ENCODE peak calls at places on chromosomes 7 and 10, in seven cellular contexts. Y, O, I, N, X, A and G are unnamed samples.
A peak's percentile ranks its signal among the peaks of the same experiment; 100 is the strongest.

GRCh38 chr7:121023683-121024507 is 35.4 kb downstream of the CPED1 start:
- DNase-seq in Y (no peak), O (no peak), I (no peak), N (no peak), X (no peak), A (no peak), G (no peak)

GRCh38 chr10:75209325-75210192 is 1.0 kb upstream of the VDAC2 start:
- DNase-seq in Y (peak; percentile 57), O (peak; percentile 82), I (peak; percentile 95), N (peak; percentile 66), X (peak; percentile 93), A (no peak), G (peak; percentile 31)

GRCh38 chr7:99139031-99139430 is 4.9 kb downstream of the SMURF1 start:
- DNase-seq in Y (no peak), O (no peak), I (no peak), N (no peak), X (no peak), A (no peak), G (no peak)

GRCh38 chr10:96641896-96642295 is 55.1 kb upstream of the TM9SF3 start:
- DNase-seq in Y (no peak), O (peak; percentile 64), I (no peak), N (no peak), X (no peak), A (no peak), G (no peak)

GRCh38 chr7:98681951-98682350 is 64.9 kb downstream of the NPTX2 start:
- DNase-seq in Y (no peak), O (no peak), I (no peak), N (no peak), X (no peak), A (no peak), G (no peak)

GRCh38 chr7:102152672-102153585 is 133.7 kb upstream of the SH2B2 start:
- DNase-seq in Y (peak; percentile 87), O (no peak), I (no peak), N (peak; percentile 31), X (no peak), A (no peak), G (no peak)

GRCh38 chr7:16026253-16027020 is 340.0 kb upstream of the MEOX2 start:
- DNase-seq in Y (no peak), O (no peak), I (no peak), N (peak; percentile 64), X (no peak), A (no peak), G (peak; percentile 37)

GRCh38 chr7:139389091-139389490 is 29.4 kb downstream of the LUC7L2 start:
- DNase-seq in Y (no peak), O (no peak), I (no peak), N (no peak), X (no peak), A (no peak), G (no peak)

DNA sequence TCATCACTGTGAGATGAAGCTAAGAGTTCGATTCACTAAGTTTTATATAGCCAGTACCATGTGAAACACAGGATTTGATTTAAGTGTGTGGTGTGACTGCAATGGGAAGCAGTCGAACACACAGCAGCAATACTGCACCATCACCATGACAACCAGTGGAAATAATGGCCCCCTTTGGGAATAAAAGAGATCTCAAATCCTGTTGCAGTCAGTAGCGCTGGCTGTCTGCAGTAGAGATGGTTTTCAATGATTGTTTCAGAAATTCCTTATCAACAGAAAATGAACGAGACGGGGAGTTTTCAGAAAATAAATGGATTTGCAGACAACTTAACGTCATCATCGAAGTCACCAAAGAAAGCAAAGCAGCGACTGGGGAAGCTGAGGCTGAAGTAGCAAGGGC is 91.0 kb downstream of the PTPRE start:
- DNase-seq in Y (no peak), O (no peak), I (no peak), N (peak; percentile 64), X (no peak), A (no peak), G (no peak)
- H3K4me3 ChIP-seq in Y (no peak overlapping the region), O (no peak overlapping the region), I (no peak overlapping the region), N (no peak overlapping the region), X (no peak overlapping the region), A (no peak overlapping the region), G (no peak overlapping the region)

GRCh38 chr7:42491106-42491505 is 254.1 kb upstream of the GLI3 start:
- DNase-seq in Y (no peak), O (no peak), I (no peak), N (no peak), X (no peak), A (no peak), G (no peak)

GRCh38 chr7:42494199-42494710 is 257.2 kb upstream of the GLI3 start:
- DNase-seq in Y (no peak), O (no peak), I (no peak), N (no peak), X (no peak), A (no peak), G (no peak)

GRCh38 chr7:42494722-42495121 is 257.7 kb upstream of the GLI3 start:
- DNase-seq in Y (no peak), O (no peak), I (no peak), N (peak; percentile 22), X (no peak), A (no peak), G (no peak)

GRCh38 chr7:42493436-42494198 is 256.6 kb upstream of the GLI3 start:
- DNase-seq in Y (peak; percentile 86), O (peak; percentile 82), I (no peak), N (peak; percentile 87), X (peak; percentile 86), A (peak; percentile 49), G (peak; percentile 75)

GRCh38 chr7:42492895-42493294 is 255.9 kb upstream of the GLI3 start:
- DNase-seq in Y (no peak), O (peak; percentile 22), I (no peak), N (no peak), X (no peak), A (no peak), G (no peak)
- H3K4me3 ChIP-seq in Y (peak overlapping the region; percentile 71), O (no peak overlapping the region), I (no peak overlapping the region), N (no peak overlapping the region), X (peak overlapping the region; percentile 57), A (no peak overlapping the region), G (peak overlapping the region; percentile 42)

GRCh38 chr7:106155027-106155426 is 42.9 kb upstream of the SYPL1 start:
- DNase-seq in Y (peak; percentile 0), O (no peak), I (no peak), N (no peak), X (no peak), A (no peak), G (no peak)
- H3K4me3 ChIP-seq in Y (no peak overlapping the region), O (no peak overlapping the region), I (no peak overlapping the region), N (no peak overlapping the region), X (no peak overlapping the region), A (no peak overlapping the region), G (no peak overlapping the region)

GRCh38 chr7:128458956-128459355 is 3.3 kb downstream of the HILPDA start:
- DNase-seq in Y (no peak), O (no peak), I (no peak), N (no peak), X (no peak), A (no peak), G (no peak)

GRCh38 chr7:128452552-128452951 is 3.1 kb upstream of the HILPDA start:
- DNase-seq in Y (no peak), O (no peak), I (no peak), N (no peak), X (no peak), A (no peak), G (no peak)

GRCh38 chr7:128455556-128456254 is at the start of gene HILPDA:
- DNase-seq in Y (peak; percentile 93), O (peak; percentile 92), I (peak; percentile 98), N (peak; percentile 91), X (peak; percentile 97), A (peak; percentile 76), G (peak; percentile 97)

GRCh38 chr7:128453836-128454804 is 1.6 kb upstream of the HILPDA start:
- DNase-seq in Y (peak; percentile 94), O (peak; percentile 91), I (peak; percentile 84), N (peak; percentile 52), X (peak; percentile 89), A (peak; percentile 31), G (peak; percentile 93)

DNA sequence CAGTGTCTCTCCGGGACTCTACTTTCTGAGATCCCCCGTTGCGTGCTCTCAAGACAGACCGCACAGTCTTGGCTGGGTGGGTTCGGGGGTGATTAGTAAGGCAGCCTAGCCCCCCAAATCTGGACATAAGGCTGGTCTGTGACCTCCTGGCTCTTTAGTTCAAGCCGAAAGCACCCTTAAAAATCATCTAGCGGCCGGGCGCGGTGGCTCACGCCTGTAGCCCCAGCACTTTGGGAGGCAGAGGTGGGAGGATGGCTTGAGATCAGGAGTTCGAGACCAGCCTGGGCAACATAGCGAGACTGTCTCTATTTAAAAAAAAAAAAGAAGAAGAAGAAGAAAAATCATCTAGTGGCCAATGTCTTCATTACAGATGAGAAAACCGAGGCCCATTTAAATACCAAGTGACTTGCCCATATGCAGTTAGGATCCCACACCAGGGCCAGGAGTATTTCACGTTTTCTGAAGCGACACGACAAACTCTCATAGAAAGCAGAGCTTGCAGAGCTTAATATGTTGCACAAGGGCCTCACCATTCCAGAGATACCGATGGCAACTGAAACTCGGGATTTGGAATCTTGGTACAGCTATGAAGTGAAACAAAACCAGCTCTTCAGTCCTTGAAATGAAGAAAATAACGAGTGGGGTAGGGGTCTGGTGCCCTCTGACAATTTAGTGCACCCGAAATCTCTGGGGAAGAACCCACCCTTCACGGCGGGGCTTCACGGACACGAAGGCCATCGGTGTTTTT is 696 bp upstream of the HILPDA start:
- DNase-seq in Y (no peak), O (no peak), I (no peak), N (peak; percentile 14), X (no peak), A (no peak), G (no peak)
- H3K4me3 ChIP-seq in Y (peak overlapping the region; percentile 99), O (peak overlapping the region; percentile 81), I (peak overlapping the region; percentile 67), N (peak overlapping the region; percentile 80), X (peak overlapping the region; percentile 94), A (peak overlapping the region; percentile 31), G (peak overlapping the region; percentile 99)

GRCh38 chr7:143519411-143520131 is 41.9 kb downstream of the TAS2R41 start:
- DNase-seq in Y (peak; percentile 44), O (peak; percentile 70), I (no peak), N (peak; percentile 92), X (no peak), A (peak; percentile 29), G (peak; percentile 91)
- H3K4me3 ChIP-seq in Y (no peak overlapping the region), O (no peak overlapping the region), I (no peak overlapping the region), N (peak overlapping the region; percentile 5), X (no peak overlapping the region), A (no peak overlapping the region), G (no peak overlapping the region)